ENCODE peak calls at places on chromosomes 11 and 22, in seven cellular contexts. G is EH; P is CD4-positive, CD25-positive, alpha-beta regulatory T cell; A is T-helper 1 cell; W is mammary epithelial cell; M is iris pigment epithelial cell; Z is CD4-positive, alpha-beta memory T cell. I is an unnamed sample.

GRCh38 chr11:91926967-91927366 is 297.7 kb upstream of the FAT3 start:
- DNase-seq in P (no peak), W (no peak), M (no peak), A (no peak), Z (no peak), G (no peak), I (no peak)

GRCh38 chr11:124108158-124108557 is 7.1 kb upstream of the VWA5A start:
- DNase-seq in Z (no peak), W (peak; percentile 12), A (no peak), M (peak; percentile 65), G (peak; percentile 4), P (no peak), I (no peak)

GRCh38 chr11:116855413-116855812 is 18.0 kb upstream of the APOA1 start:
- DNase-seq in G (no peak), P (no peak), M (no peak), W (no peak), Z (no peak), A (no peak), I (no peak)

GRCh38 chr22:50203288-50203687 is 2.5 kb downstream of the SELENOO start:
- DNase-seq in W (no peak), A (no peak), G (no peak), Z (no peak), P (no peak), M (no peak), I (no peak)

GRCh38 chr22:20319041-20319744 is 667 bp downstream of the DGCR6L start:
- DNase-seq in A (no peak), G (peak; percentile 44), M (peak; percentile 21), Z (no peak), P (no peak), W (peak; percentile 31), I (no peak)

GRCh38 chr11:62147545-62147944 is 23.7 kb downstream of the INCENP start:
- DNase-seq in W (no peak), M (no peak), Z (no peak), P (no peak), A (no peak), G (no peak), I (no peak)

GRCh38 chr11:122882189-122882808 is at the start of gene JHY:
- DNase-seq in Z (no peak), P (no peak), M (no peak), G (no peak), A (no peak), W (no peak), I (no peak)

GRCh38 chr22:38012604-38013072 is 28.3 kb upstream of the SOX10 start:
- DNase-seq in A (no peak), W (no peak), G (peak; percentile 12), Z (no peak), M (peak; percentile 65), P (no peak), I (peak; percentile 58)

GRCh38 chr11:18491924-18492323 is 34.8 kb downstream of the TSG101 start:
- DNase-seq in G (no peak), W (no peak), A (no peak), P (no peak), M (peak; percentile 52), Z (no peak), I (peak; percentile 2)

GRCh38 chr22:31346733-31347250 is 646 bp upstream of the PATZ1 start:
- DNase-seq in P (peak; percentile 35), G (peak; percentile 50), Z (no peak), M (peak; percentile 55), A (peak; percentile 17), W (peak; percentile 28), I (peak; percentile 39)

GRCh38 chr11:70226967-70227366 is 23.9 kb downstream of the FADD start:
- DNase-seq in G (peak; percentile 23), M (no peak), W (no peak), P (no peak), A (no peak), Z (no peak), I (no peak)

GRCh38 chr11:70060611-70061293 is 17.4 kb upstream of the ANO1 start:
- DNase-seq in G (no peak), A (no peak), M (no peak), P (no peak), Z (no peak), W (no peak), I (no peak)

GRCh38 chr11:69686856-69687255 is 11.7 kb upstream of the LTO1 start:
- DNase-seq in P (no peak), M (no peak), G (no peak), W (peak; percentile 52), Z (no peak), A (no peak), I (no peak)

GRCh38 chr11:132379540-132379939 is 1009.1 kb downstream of the NTM start:
- DNase-seq in A (no peak), P (no peak), W (no peak), M (no peak), Z (no peak), G (no peak), I (no peak)

GRCh38 chr11:2302280-2302843 is 549 bp downstream of the TSPAN32 start:
- DNase-seq in P (peak; percentile 24), M (no peak), Z (no peak), G (no peak), W (no peak), A (no peak), I (no peak)

GRCh38 chr22:37208401-37209139 is 3.7 kb downstream of the SSTR3 start:
- DNase-seq in A (no peak), W (no peak), G (no peak), P (no peak), M (no peak), Z (no peak), I (no peak)

GRCh38 chr11:71191201-71191600 is 61.2 kb downstream of the SHANK2 start:
- DNase-seq in G (no peak), A (no peak), M (no peak), Z (no peak), W (no peak), P (no peak), I (no peak)

GRCh38 chr11:74849525-74850391 is 99.1 kb downstream of the XRRA1 start:
- DNase-seq in Z (no peak), P (no peak), M (peak; percentile 62), A (no peak), W (peak; percentile 79), G (peak; percentile 77), I (peak; percentile 76)

GRCh38 chr11:60334005-60334620 is 7.1 kb downstream of the MS4A6E start:
- DNase-seq in M (peak; percentile 58), P (peak; percentile 33), A (peak; percentile 11), W (peak; percentile 58), G (peak; percentile 13), Z (peak; percentile 20), I (no peak)

GRCh38 chr22:39686776-39687525 is 116.4 kb downstream of the CACNA1I start:
- DNase-seq in M (no peak), A (no peak), W (no peak), G (no peak), P (no peak), Z (no peak), I (no peak)

GRCh38 chr22:29226246-29226981 is 20.7 kb downstream of the EMID1 start:
- DNase-seq in W (no peak), Z (no peak), P (no peak), A (no peak), G (no peak), M (no peak), I (no peak)

GRCh38 chr11:34161812-34162506 is 56.5 kb downstream of the NAT10 start:
- DNase-seq in P (no peak), A (no peak), Z (peak; percentile 7), G (peak; percentile 17), M (peak; percentile 23), W (peak; percentile 47), I (peak; percentile 77)

GRCh38 chr22:46984751-46985506 is 222.5 kb downstream of the TBC1D22A start:
- DNase-seq in W (peak; percentile 69), G (peak; percentile 81), Z (no peak), M (peak; percentile 74), P (no peak), A (no peak), I (peak; percentile 78)

GRCh38 chr11:120244476-120244875 is 4.5 kb downstream of the POU2F3 start:
- DNase-seq in W (peak; percentile 41), P (no peak), G (no peak), M (peak; percentile 32), A (no peak), Z (no peak), I (peak; percentile 37)

GRCh38 chr11:133986545-133986944 is 29.8 kb upstream of the IGSF9B start:
- DNase-seq in A (no peak), G (no peak), Z (no peak), M (no peak), P (no peak), W (no peak), I (no peak)

GRCh38 chr22:30640839-30641430 is 5.4 kb downstream of the SLC35E4 start:
- DNase-seq in M (no peak), Z (no peak), P (no peak), A (no peak), G (no peak), W (no peak), I (no peak)

GRCh38 chr22:38314992-38315800 is 2.0 kb downstream of the CSNK1E start:
- DNase-seq in M (no peak), W (no peak), P (no peak), A (no peak), G (peak; percentile 45), Z (peak; percentile 51), I (peak; percentile 23)

GRCh38 chr11:19729141-19729540 is 16.5 kb downstream of the NAV2 start:
- DNase-seq in Z (no peak), G (no peak), A (no peak), M (no peak), W (no peak), P (no peak), I (no peak)

GRCh38 chr11:44484211-44484610 is 81.3 kb upstream of the CD82 start:
- DNase-seq in G (peak; percentile 54), W (peak; percentile 8), M (peak; percentile 14), Z (no peak), A (no peak), P (no peak), I (no peak)

GRCh38 chr11:12540913-12541587 is 133.2 kb upstream of the TEAD1 start:
- DNase-seq in A (no peak), M (peak; percentile 80), P (no peak), W (no peak), Z (no peak), G (peak; percentile 96), I (peak; percentile 94)

GRCh38 chr11:66081505-66081904 is 11.4 kb downstream of the PACS1 start:
- DNase-seq in G (no peak), W (peak; percentile 77), A (peak; percentile 48), P (peak; percentile 88), Z (peak; percentile 83), M (peak; percentile 60), I (peak; percentile 33)

GRCh38 chr22:40051322-40051721 is 56.6 kb downstream of the FAM83F start:
- DNase-seq in M (no peak), G (no peak), P (no peak), W (no peak), A (no peak), Z (no peak), I (no peak)

GRCh38 chr11:86523738-86524602 is 148.4 kb downstream of the ME3 start:
- DNase-seq in M (peak; percentile 98), W (peak; percentile 87), P (no peak), G (peak; percentile 95), A (no peak), Z (no peak), I (peak; percentile 98)

GRCh38 chr11:35418282-35418846 is 994 bp downstream of the SLC1A2 start:
- DNase-seq in P (no peak), A (no peak), G (no peak), Z (no peak), M (no peak), W (no peak), I (no peak)

GRCh38 chr11:97019754-97020153 is 629.9 kb downstream of the JRKL start:
- DNase-seq in W (peak; percentile 9), M (no peak), P (no peak), Z (no peak), G (no peak), A (no peak), I (no peak)

GRCh38 chr11:45554230-45554967 is 111.0 kb downstream of the CHST1 start:
- DNase-seq in A (no peak), W (no peak), M (no peak), P (no peak), Z (no peak), G (no peak), I (no peak)